ENCODE peak calls at places on chromosomes 6 and 20, in four cellular contexts. One of them, this sample, is unnamed.

GRCh38 chr6:116008470-116009229 is 52.0 kb downstream of the FRK start:
- DNase-seq in progenitor cell of endocrine pancreas: no peak
- DNase-seq in A549: no peak
- DNase-seq in HTR-8/SVneo: no peak
- DNase-seq in this sample: no peak

GRCh38 chr6:2839195-2839981 is 2.3 kb downstream of the SERPINB1 start:
- DNase-seq in progenitor cell of endocrine pancreas: no peak
- DNase-seq in A549: peak; percentile 59
- DNase-seq in HTR-8/SVneo: peak; percentile 28
- DNase-seq in this sample: no peak

GRCh38 chr20:61118429-61119224 is 133.4 kb upstream of the CDH4 start:
- DNase-seq in progenitor cell of endocrine pancreas: no peak
- DNase-seq in A549: peak; percentile 67
- DNase-seq in HTR-8/SVneo: peak; percentile 32
- DNase-seq in this sample: no peak

GRCh38 chr6:16437984-16438383 is 199.6 kb downstream of the GMPR start:
- DNase-seq in progenitor cell of endocrine pancreas: no peak
- DNase-seq in A549: no peak
- DNase-seq in HTR-8/SVneo: no peak
- DNase-seq in this sample: no peak

GRCh38 chr6:91081452-91082067 is 494.7 kb upstream of the MAP3K7 start:
- DNase-seq in progenitor cell of endocrine pancreas: no peak
- DNase-seq in A549: peak; percentile 2
- DNase-seq in HTR-8/SVneo: peak; percentile 5
- DNase-seq in this sample: peak; percentile 40

GRCh38 chr20:41432620-41433602 is 66.3 kb upstream of the EMILIN3 start:
- DNase-seq in progenitor cell of endocrine pancreas: no peak
- DNase-seq in A549: no peak
- DNase-seq in HTR-8/SVneo: no peak
- DNase-seq in this sample: no peak

GRCh38 chr6:40476673-40477072 is 110.5 kb downstream of the LRFN2 start:
- DNase-seq in progenitor cell of endocrine pancreas: no peak
- DNase-seq in A549: no peak
- DNase-seq in HTR-8/SVneo: no peak
- DNase-seq in this sample: no peak

GRCh38 chr6:123089223-123089622 is 93.2 kb downstream of the CLVS2 start:
- DNase-seq in progenitor cell of endocrine pancreas: no peak
- DNase-seq in A549: no peak
- DNase-seq in HTR-8/SVneo: no peak
- DNase-seq in this sample: no peak

GRCh38 chr6:257031-257725 is 35.1 kb upstream of the DUSP22 start:
- DNase-seq in progenitor cell of endocrine pancreas: no peak
- DNase-seq in A549: no peak
- DNase-seq in HTR-8/SVneo: no peak
- DNase-seq in this sample: no peak

GRCh38 chr20:13199279-13199678 is 21.8 kb upstream of the ISM1 start:
- DNase-seq in progenitor cell of endocrine pancreas: no peak
- DNase-seq in A549: no peak
- DNase-seq in HTR-8/SVneo: no peak
- DNase-seq in this sample: no peak

GRCh38 chr20:12966468-12967085 is 42.2 kb upstream of the SPTLC3 start:
- DNase-seq in progenitor cell of endocrine pancreas: no peak
- DNase-seq in A549: no peak
- DNase-seq in HTR-8/SVneo: no peak
- DNase-seq in this sample: no peak

GRCh38 chr6:166483026-166483425 is 100.3 kb upstream of the MPC1 start:
- DNase-seq in progenitor cell of endocrine pancreas: no peak
- DNase-seq in A549: no peak
- DNase-seq in HTR-8/SVneo: no peak
- DNase-seq in this sample: no peak

GRCh38 chr6:148074735-148075134 is 267.9 kb upstream of the SASH1 start:
- DNase-seq in progenitor cell of endocrine pancreas: no peak
- DNase-seq in A549: no peak
- DNase-seq in HTR-8/SVneo: no peak
- DNase-seq in this sample: no peak

GRCh38 chr6:75855047-75855446 is 106.0 kb downstream of the MYO6 start:
- DNase-seq in progenitor cell of endocrine pancreas: no peak
- DNase-seq in A549: peak; percentile 2
- DNase-seq in HTR-8/SVneo: peak; percentile 34
- DNase-seq in this sample: peak; percentile 33

GRCh38 chr6:147949981-147950622 is 392.5 kb upstream of the SASH1 start:
- DNase-seq in progenitor cell of endocrine pancreas: no peak
- DNase-seq in A549: no peak
- DNase-seq in HTR-8/SVneo: no peak
- DNase-seq in this sample: no peak

GRCh38 chr20:36461600-36462439 is 79.5 kb upstream of the MYL9 start:
- DNase-seq in progenitor cell of endocrine pancreas: no peak
- DNase-seq in A549: no peak
- DNase-seq in HTR-8/SVneo: no peak
- DNase-seq in this sample: no peak

GRCh38 chr6:27847706-27848105 is 64.5 kb downstream of the OR2B2 start:
- DNase-seq in progenitor cell of endocrine pancreas: no peak
- DNase-seq in A549: no peak
- DNase-seq in HTR-8/SVneo: no peak
- DNase-seq in this sample: no peak

GRCh38 chr6:113857565-113858066 is 471 bp downstream of the MARCKS start:
- DNase-seq in progenitor cell of endocrine pancreas: no peak
- DNase-seq in A549: peak; percentile 20
- DNase-seq in HTR-8/SVneo: no peak
- DNase-seq in this sample: no peak

GRCh38 chr6:166738361-166738760 is 111.3 kb upstream of the RPS6KA2 start:
- DNase-seq in progenitor cell of endocrine pancreas: no peak
- DNase-seq in A549: no peak
- DNase-seq in HTR-8/SVneo: no peak
- DNase-seq in this sample: no peak

GRCh38 chr6:52013035-52013434 is 74.4 kb downstream of the PKHD1 start:
- DNase-seq in progenitor cell of endocrine pancreas: no peak
- DNase-seq in A549: no peak
- DNase-seq in HTR-8/SVneo: no peak
- DNase-seq in this sample: no peak

GRCh38 chr20:7523288-7523687 is 417.0 kb downstream of the HAO1 start:
- DNase-seq in progenitor cell of endocrine pancreas: no peak
- DNase-seq in A549: no peak
- DNase-seq in HTR-8/SVneo: no peak
- DNase-seq in this sample: no peak

GRCh38 chr6:140923048-140923447 is 1209.7 kb upstream of the GJE1 start:
- DNase-seq in progenitor cell of endocrine pancreas: no peak
- DNase-seq in A549: no peak
- DNase-seq in HTR-8/SVneo: no peak
- DNase-seq in this sample: no peak

GRCh38 chr6:29451471-29452193 is 5.2 kb downstream of the OR11A1 start:
- DNase-seq in progenitor cell of endocrine pancreas: no peak
- DNase-seq in A549: no peak
- DNase-seq in HTR-8/SVneo: peak; percentile 29
- DNase-seq in this sample: no peak

GRCh38 chr20:63059684-63060056 is 52.9 kb upstream of the BHLHE23 start:
- DNase-seq in progenitor cell of endocrine pancreas: no peak
- DNase-seq in A549: no peak
- DNase-seq in HTR-8/SVneo: no peak
- DNase-seq in this sample: no peak

GRCh38 chr6:149244105-149244504 is 73.4 kb upstream of the TAB2 start:
- DNase-seq in progenitor cell of endocrine pancreas: no peak
- DNase-seq in A549: no peak
- DNase-seq in HTR-8/SVneo: no peak
- DNase-seq in this sample: no peak

GRCh38 chr20:47306755-47307370 is 49.6 kb downstream of the ZMYND8 start:
- DNase-seq in progenitor cell of endocrine pancreas: no peak
- DNase-seq in A549: no peak
- DNase-seq in HTR-8/SVneo: no peak
- DNase-seq in this sample: no peak

GRCh38 chr6:154447929-154448328 is 62.6 kb downstream of the CNKSR3 start:
- DNase-seq in progenitor cell of endocrine pancreas: no peak
- DNase-seq in A549: no peak
- DNase-seq in HTR-8/SVneo: no peak
- DNase-seq in this sample: no peak

GRCh38 chr6:129211626-129212025 is 328.7 kb downstream of the LAMA2 start:
- DNase-seq in progenitor cell of endocrine pancreas: no peak
- DNase-seq in A549: no peak
- DNase-seq in HTR-8/SVneo: no peak
- DNase-seq in this sample: no peak

GRCh38 chr20:16292227-16292626 is 281.0 kb downstream of the KIF16B start:
- DNase-seq in progenitor cell of endocrine pancreas: no peak
- DNase-seq in A549: no peak
- DNase-seq in HTR-8/SVneo: no peak
- DNase-seq in this sample: no peak

GRCh38 chr6:56890683-56891429 is 64.1 kb upstream of the BEND6 start:
- DNase-seq in progenitor cell of endocrine pancreas: no peak
- DNase-seq in A549: peak; percentile 58
- DNase-seq in HTR-8/SVneo: peak; percentile 59
- DNase-seq in this sample: no peak

GRCh38 chr6:6494677-6495076 is 93.8 kb upstream of the LY86 start:
- DNase-seq in progenitor cell of endocrine pancreas: peak; percentile 29
- DNase-seq in A549: peak; percentile 3
- DNase-seq in HTR-8/SVneo: no peak
- DNase-seq in this sample: peak; percentile 55

GRCh38 chr6:127971945-127972391 is 71.1 kb upstream of the THEMIS start:
- DNase-seq in progenitor cell of endocrine pancreas: no peak
- DNase-seq in A549: no peak
- DNase-seq in HTR-8/SVneo: peak; percentile 45
- DNase-seq in this sample: no peak

This sample was measured in NT2/D1.